ENCODE peak calls at places on chromosomes 6 and 20, in six cellular contexts. One of them, this sample, is unnamed.

GRCh38 chr20:58447733-58448391 is 58.8 kb downstream of the VAPB start:
- DNase-seq in Peyer's patch: peak; percentile 29
- DNase-seq in stimulated activated CD8-positive, alpha-beta memory T cell treated with anti-CD3 and anti-CD28 coated beads, Interleukin-12 subunit alpha, Interleukin-12 subunit beta, amount 100 ng/mL, for 1 hour: peak; percentile 22
- DNase-seq in stromal cell of bone marrow: peak; percentile 25
- DNase-seq in astrocyte of the cerebellum: peak; percentile 28
- DNase-seq in H4: peak; percentile 43
- DNase-seq in this sample: peak; percentile 77

GRCh38 chr6:122734529-122735203 is 44.9 kb upstream of the FABP7 start:
- DNase-seq in Peyer's patch: no peak
- DNase-seq in stimulated activated CD8-positive, alpha-beta memory T cell treated with anti-CD3 and anti-CD28 coated beads, Interleukin-12 subunit alpha, Interleukin-12 subunit beta, amount 100 ng/mL, for 1 hour: no peak
- DNase-seq in stromal cell of bone marrow: no peak
- DNase-seq in astrocyte of the cerebellum: no peak
- DNase-seq in H4: no peak
- DNase-seq in this sample: no peak

GRCh38 chr6:46221221-46221793 is 50.5 kb upstream of the ENPP5 start:
- DNase-seq in Peyer's patch: no peak
- DNase-seq in stimulated activated CD8-positive, alpha-beta memory T cell treated with anti-CD3 and anti-CD28 coated beads, Interleukin-12 subunit alpha, Interleukin-12 subunit beta, amount 100 ng/mL, for 1 hour: no peak
- DNase-seq in stromal cell of bone marrow: peak; percentile 36
- DNase-seq in astrocyte of the cerebellum: peak; percentile 23
- DNase-seq in H4: peak; percentile 53
- DNase-seq in this sample: peak; percentile 67

GRCh38 chr20:2825770-2826169 is 9.6 kb downstream of the TMEM239 start:
- DNase-seq in Peyer's patch: no peak
- DNase-seq in stimulated activated CD8-positive, alpha-beta memory T cell treated with anti-CD3 and anti-CD28 coated beads, Interleukin-12 subunit alpha, Interleukin-12 subunit beta, amount 100 ng/mL, for 1 hour: no peak
- DNase-seq in stromal cell of bone marrow: no peak
- DNase-seq in astrocyte of the cerebellum: no peak
- DNase-seq in H4: no peak
- DNase-seq in this sample: no peak

GRCh38 chr6:134707342-134707982 is 242.4 kb downstream of the ALDH8A1 start:
- DNase-seq in Peyer's patch: no peak
- DNase-seq in stimulated activated CD8-positive, alpha-beta memory T cell treated with anti-CD3 and anti-CD28 coated beads, Interleukin-12 subunit alpha, Interleukin-12 subunit beta, amount 100 ng/mL, for 1 hour: no peak
- DNase-seq in stromal cell of bone marrow: no peak
- DNase-seq in astrocyte of the cerebellum: no peak
- DNase-seq in H4: peak; percentile 34
- DNase-seq in this sample: peak; percentile 71

GRCh38 chr6:119966484-119966883 is 616.9 kb upstream of the MAN1A1 start:
- DNase-seq in Peyer's patch: no peak
- DNase-seq in stimulated activated CD8-positive, alpha-beta memory T cell treated with anti-CD3 and anti-CD28 coated beads, Interleukin-12 subunit alpha, Interleukin-12 subunit beta, amount 100 ng/mL, for 1 hour: no peak
- DNase-seq in stromal cell of bone marrow: no peak
- DNase-seq in astrocyte of the cerebellum: no peak
- DNase-seq in H4: no peak
- DNase-seq in this sample: no peak

GRCh38 chr20:41299899-41300298 is 17.6 kb downstream of the ZHX3 start:
- DNase-seq in Peyer's patch: no peak
- DNase-seq in stimulated activated CD8-positive, alpha-beta memory T cell treated with anti-CD3 and anti-CD28 coated beads, Interleukin-12 subunit alpha, Interleukin-12 subunit beta, amount 100 ng/mL, for 1 hour: no peak
- DNase-seq in stromal cell of bone marrow: no peak
- DNase-seq in astrocyte of the cerebellum: no peak
- DNase-seq in H4: no peak
- DNase-seq in this sample: no peak

GRCh38 chr6:19410477-19410876 is 426.7 kb upstream of the ID4 start:
- DNase-seq in Peyer's patch: no peak
- DNase-seq in stimulated activated CD8-positive, alpha-beta memory T cell treated with anti-CD3 and anti-CD28 coated beads, Interleukin-12 subunit alpha, Interleukin-12 subunit beta, amount 100 ng/mL, for 1 hour: no peak
- DNase-seq in stromal cell of bone marrow: no peak
- DNase-seq in astrocyte of the cerebellum: no peak
- DNase-seq in H4: peak; percentile 59
- DNase-seq in this sample: peak; percentile 77

GRCh38 chr6:164023535-164023934 is 609.0 kb downstream of the QKI start:
- DNase-seq in Peyer's patch: no peak
- DNase-seq in stimulated activated CD8-positive, alpha-beta memory T cell treated with anti-CD3 and anti-CD28 coated beads, Interleukin-12 subunit alpha, Interleukin-12 subunit beta, amount 100 ng/mL, for 1 hour: no peak
- DNase-seq in stromal cell of bone marrow: no peak
- DNase-seq in astrocyte of the cerebellum: no peak
- DNase-seq in H4: no peak
- DNase-seq in this sample: no peak

GRCh38 chr20:31587545-31588389 is 17.3 kb upstream of the ID1 start:
- DNase-seq in Peyer's patch: no peak
- DNase-seq in stimulated activated CD8-positive, alpha-beta memory T cell treated with anti-CD3 and anti-CD28 coated beads, Interleukin-12 subunit alpha, Interleukin-12 subunit beta, amount 100 ng/mL, for 1 hour: no peak
- DNase-seq in stromal cell of bone marrow: no peak
- DNase-seq in astrocyte of the cerebellum: no peak
- DNase-seq in H4: no peak
- DNase-seq in this sample: peak; percentile 64

GRCh38 chr20:34472246-34472925 is 43.8 kb upstream of the DYNLRB1 start:
- DNase-seq in Peyer's patch: no peak
- DNase-seq in stimulated activated CD8-positive, alpha-beta memory T cell treated with anti-CD3 and anti-CD28 coated beads, Interleukin-12 subunit alpha, Interleukin-12 subunit beta, amount 100 ng/mL, for 1 hour: no peak
- DNase-seq in stromal cell of bone marrow: peak; percentile 45
- DNase-seq in astrocyte of the cerebellum: no peak
- DNase-seq in H4: peak; percentile 21
- DNase-seq in this sample: peak; percentile 38

GRCh38 chr6:10146723-10147451 is 268.0 kb downstream of the TFAP2A start:
- DNase-seq in Peyer's patch: no peak
- DNase-seq in stimulated activated CD8-positive, alpha-beta memory T cell treated with anti-CD3 and anti-CD28 coated beads, Interleukin-12 subunit alpha, Interleukin-12 subunit beta, amount 100 ng/mL, for 1 hour: no peak
- DNase-seq in stromal cell of bone marrow: peak; percentile 13
- DNase-seq in astrocyte of the cerebellum: peak; percentile 6
- DNase-seq in H4: peak; percentile 61
- DNase-seq in this sample: peak; percentile 62

GRCh38 chr6:130848945-130849344 is 21.7 kb downstream of the SMLR1 start:
- DNase-seq in Peyer's patch: no peak
- DNase-seq in stimulated activated CD8-positive, alpha-beta memory T cell treated with anti-CD3 and anti-CD28 coated beads, Interleukin-12 subunit alpha, Interleukin-12 subunit beta, amount 100 ng/mL, for 1 hour: no peak
- DNase-seq in stromal cell of bone marrow: no peak
- DNase-seq in astrocyte of the cerebellum: no peak
- DNase-seq in H4: peak; percentile 6
- DNase-seq in this sample: no peak

GRCh38 chr20:47758517-47759450 is 26.5 kb downstream of the SULF2 start:
- DNase-seq in Peyer's patch: no peak
- DNase-seq in stimulated activated CD8-positive, alpha-beta memory T cell treated with anti-CD3 and anti-CD28 coated beads, Interleukin-12 subunit alpha, Interleukin-12 subunit beta, amount 100 ng/mL, for 1 hour: no peak
- DNase-seq in stromal cell of bone marrow: no peak
- DNase-seq in astrocyte of the cerebellum: no peak
- DNase-seq in H4: no peak
- DNase-seq in this sample: no peak

GRCh38 chr6:70124443-70124842 is 178.4 kb downstream of the COL9A1 start:
- DNase-seq in Peyer's patch: no peak
- DNase-seq in stimulated activated CD8-positive, alpha-beta memory T cell treated with anti-CD3 and anti-CD28 coated beads, Interleukin-12 subunit alpha, Interleukin-12 subunit beta, amount 100 ng/mL, for 1 hour: no peak
- DNase-seq in stromal cell of bone marrow: no peak
- DNase-seq in astrocyte of the cerebellum: no peak
- DNase-seq in H4: no peak
- DNase-seq in this sample: no peak

GRCh38 chr6:106145741-106146227 is 59.6 kb downstream of the PRDM1 start:
- DNase-seq in Peyer's patch: no peak
- DNase-seq in stimulated activated CD8-positive, alpha-beta memory T cell treated with anti-CD3 and anti-CD28 coated beads, Interleukin-12 subunit alpha, Interleukin-12 subunit beta, amount 100 ng/mL, for 1 hour: no peak
- DNase-seq in stromal cell of bone marrow: no peak
- DNase-seq in astrocyte of the cerebellum: no peak
- DNase-seq in H4: no peak
- DNase-seq in this sample: no peak

GRCh38 chr6:28124350-28124970 is at the start of gene ZSCAN16:
- DNase-seq in Peyer's patch: peak; percentile 84
- DNase-seq in stimulated activated CD8-positive, alpha-beta memory T cell treated with anti-CD3 and anti-CD28 coated beads, Interleukin-12 subunit alpha, Interleukin-12 subunit beta, amount 100 ng/mL, for 1 hour: peak; percentile 51
- DNase-seq in stromal cell of bone marrow: peak; percentile 72
- DNase-seq in astrocyte of the cerebellum: peak; percentile 52
- DNase-seq in H4: peak; percentile 60
- DNase-seq in this sample: peak; percentile 92

GRCh38 chr20:53903652-53903987 is 166.8 kb downstream of the BCAS1 start:
- DNase-seq in Peyer's patch: no peak
- DNase-seq in stimulated activated CD8-positive, alpha-beta memory T cell treated with anti-CD3 and anti-CD28 coated beads, Interleukin-12 subunit alpha, Interleukin-12 subunit beta, amount 100 ng/mL, for 1 hour: no peak
- DNase-seq in stromal cell of bone marrow: no peak
- DNase-seq in astrocyte of the cerebellum: no peak
- DNase-seq in H4: no peak
- DNase-seq in this sample: no peak

This sample was measured in astrocyte of the hippocampus.